ENCODE peak calls at places on chromosomes 4 and X, in ten cellular contexts. Z is brain microvascular endothelial cell; A is iPS DF 6.9; V is heart left ventricle; T is effector memory CD4-positive, alpha-beta T cell; J is astrocyte of the cerebellum; P is kidney; G is lower lobe of right lung; U is right cardiac atrium; H is Jurkat, Clone E6-1. R is an unnamed sample.

GRCh38 chr4:34972189-34972588 is 1272.1 kb downstream of the ARAP2 start:
- DNase-seq in Z (no peak), A (no peak), V (no peak), T (no peak), J (no peak), P (no peak), G (no peak), U (no peak), H (no peak), R (no peak)

GRCh38 chr4:41216294-41217019 is 2.1 kb upstream of the APBB2 start:
- DNase-seq in Z (no peak), A (peak), V (peak), T (no peak), J (no peak), P (peak), G (peak), U (peak), H (peak), R (peak)

GRCh38 chr4:114015444-114015899 is 36.0 kb upstream of the ARSJ start:
- DNase-seq in Z (peak), A (no peak), V (no peak), T (no peak), J (peak), P (no peak), G (no peak), U (no peak), H (no peak), R (peak)

GRCh38 chr4:173990879-173991231 is 292.6 kb downstream of the FBXO8 start:
- DNase-seq in Z (no peak), A (no peak), V (peak), T (no peak), J (no peak), P (peak), G (no peak), U (peak), H (no peak), R (no peak)

GRCh38 chr4:44928062-44928380 is 201.7 kb upstream of the GNPDA2 start:
- DNase-seq in Z (no peak), A (no peak), V (no peak), T (no peak), J (no peak), P (no peak), G (no peak), U (no peak), H (no peak), R (no peak)

GRCh38 chr4:137997496-137997895 is 244.7 kb downstream of the SLC7A11 start:
- DNase-seq in Z (no peak), A (no peak), V (no peak), T (no peak), J (no peak), P (no peak), G (no peak), U (no peak), H (no peak), R (no peak)

GRCh38 chrX:40646489-40647306 is 663 bp downstream of the CXorf38 start:
- DNase-seq in Z (peak), A (no peak), V (peak), T (peak), J (no peak), P (peak), G (peak), U (peak), H (no peak), R (peak)

GRCh38 chr4:113148925-113149324 is 99.5 kb downstream of the ANK2 start:
- DNase-seq in Z (no peak), A (no peak), V (no peak), T (no peak), J (no peak), P (no peak), G (no peak), U (no peak), H (no peak), R (no peak)

GRCh38 chr4:122894802-122895201 is 27.6 kb downstream of the NUDT6 start:
- DNase-seq in Z (peak), A (no peak), V (no peak), T (no peak), J (no peak), P (no peak), G (no peak), U (no peak), H (no peak), R (no peak)

GRCh38 chr4:112210777-112211176 is 20.8 kb upstream of the AP1AR start:
- DNase-seq in Z (no peak), A (no peak), V (no peak), T (no peak), J (no peak), P (no peak), G (no peak), U (no peak), H (no peak), R (no peak)

GRCh38 chr4:81724925-81725329 is 253.2 kb upstream of the RASGEF1B start:
- DNase-seq in Z (peak), A (no peak), V (peak), T (no peak), J (no peak), P (peak), G (peak), U (peak), H (peak), R (no peak)

GRCh38 chrX:63430026-63430425 is 78.9 kb upstream of the SPIN4 start:
- DNase-seq in Z (no peak), A (no peak), V (no peak), T (no peak), J (no peak), P (no peak), G (no peak), U (no peak), H (no peak), R (no peak)

GRCh38 chrX:68696267-68696666 is 48.8 kb downstream of the STARD8 start:
- DNase-seq in Z (no peak), A (no peak), V (no peak), T (no peak), J (no peak), P (no peak), G (no peak), U (no peak), H (no peak), R (no peak)

GRCh38 chrX:141375011-141375730 is 132.9 kb upstream of the SPANXC start:
- DNase-seq in Z (no peak), A (no peak), V (no peak), T (no peak), J (no peak), P (no peak), G (no peak), U (no peak), H (no peak), R (no peak)

GRCh38 chr4:80492761-80493160 is 157.2 kb downstream of the CFAP299 start:
- DNase-seq in Z (no peak), A (no peak), V (no peak), T (peak), J (no peak), P (no peak), G (no peak), U (no peak), H (peak), R (no peak)

GRCh38 chr4:7620086-7620813 is 185.5 kb upstream of the PSAPL1 start:
- DNase-seq in Z (no peak), A (no peak), V (no peak), T (no peak), J (no peak), P (peak), G (no peak), U (no peak), H (peak), R (peak)

GRCh38 chr4:94849901-94850300 is 92.1 kb downstream of the BMPR1B start:
- DNase-seq in Z (no peak), A (no peak), V (no peak), T (no peak), J (no peak), P (no peak), G (no peak), U (no peak), H (no peak), R (no peak)

GRCh38 chr4:67918428-67918827 is 34.6 kb upstream of the TMPRSS11D start:
- DNase-seq in Z (no peak), A (no peak), V (no peak), T (no peak), J (no peak), P (no peak), G (no peak), U (no peak), H (no peak), R (no peak)

GRCh38 chrX:153478746-153479145 is 8.4 kb upstream of the HAUS7 start:
- DNase-seq in Z (no peak), A (no peak), V (no peak), T (no peak), J (no peak), P (no peak), G (no peak), U (no peak), H (no peak), R (no peak)

GRCh38 chrX:153476628-153477027 is 6.3 kb upstream of the HAUS7 start:
- DNase-seq in Z (no peak), A (no peak), V (peak), T (no peak), J (no peak), P (no peak), G (no peak), U (peak), H (no peak), R (peak)

GRCh38 chrX:153477458-153477857 is 7.1 kb upstream of the HAUS7 start:
- DNase-seq in Z (no peak), A (no peak), V (no peak), T (no peak), J (no peak), P (no peak), G (no peak), U (no peak), H (no peak), R (peak)

GRCh38 chrX:153477039-153477438 is 6.7 kb upstream of the HAUS7 start:
- DNase-seq in Z (no peak), A (no peak), V (peak), T (no peak), J (no peak), P (no peak), G (no peak), U (no peak), H (no peak), R (peak)

GRCh38 chrX:153477901-153478300 is 7.5 kb upstream of the HAUS7 start:
- DNase-seq in Z (no peak), A (no peak), V (peak), T (no peak), J (no peak), P (no peak), G (no peak), U (peak), H (no peak), R (peak)
- H3K4me3 ChIP-seq in Z (no peak), A (no peak), V (no peak), T (no peak), J (no peak), P (no peak), G (no peak), U (no peak), H (no peak), R (no peak)

GRCh38 chr4:40193578-40193977 is 3.3 kb upstream of the RHOH start:
- DNase-seq in Z (no peak), A (no peak), V (no peak), T (no peak), J (no peak), P (no peak), G (no peak), U (no peak), H (no peak), R (no peak)
- H3K4me3 ChIP-seq in Z (no peak), A (no peak), V (no peak), T (peak), J (no peak), P (no peak), G (no peak), U (no peak), H (peak), R (no peak)

GRCh38 chr4:154417358-154417673 is 74.3 kb downstream of the DCHS2 start:
- DNase-seq in Z (no peak), A (no peak), V (no peak), T (no peak), J (no peak), P (no peak), G (no peak), U (no peak), H (no peak), R (no peak)
- H3K4me3 ChIP-seq in Z (no peak), A (peak), V (peak), T (no peak), J (peak), P (peak), G (no peak), U (no peak), H (no peak), R (peak)

GRCh38 chrX:129755779-129756650 is 17.2 kb downstream of the XPNPEP2 start:
- DNase-seq in Z (no peak), A (no peak), V (no peak), T (no peak), J (no peak), P (peak), G (no peak), U (no peak), H (no peak), R (no peak)
- H3K4me3 ChIP-seq in Z (no peak), A (no peak), V (no peak), T (peak), J (no peak), P (no peak), G (no peak), U (no peak), H (peak), R (no peak)

R was measured in osteoblast.